ENCODE peak calls at places on chromosomes 2 and 18, in eight cellular contexts. One of them, this sample, is unnamed.

GRCh38 chr2:10514743-10515142 is 66.6 kb upstream of the ODC1 start:
- DNase-seq in fibroblast of lung: peak
- DNase-seq in A549: peak
- DNase-seq in SK-N-SH: peak
- DNase-seq in GM12865: no peak
- DNase-seq in brain microvascular endothelial cell: peak
- DNase-seq in Jurkat, Clone E6-1: no peak
- DNase-seq in CD8-positive, alpha-beta memory T cell: no peak
- DNase-seq in this sample: peak

GRCh38 chr18:68104036-68104435 is 587.5 kb upstream of the DSEL start:
- DNase-seq in fibroblast of lung: peak
- DNase-seq in A549: no peak
- DNase-seq in SK-N-SH: no peak
- DNase-seq in GM12865: no peak
- DNase-seq in brain microvascular endothelial cell: peak
- DNase-seq in Jurkat, Clone E6-1: no peak
- DNase-seq in CD8-positive, alpha-beta memory T cell: no peak
- DNase-seq in this sample: no peak

GRCh38 chr2:21820271-21820670 is 696.5 kb downstream of the TDRD15 start:
- DNase-seq in fibroblast of lung: no peak
- DNase-seq in A549: no peak
- DNase-seq in SK-N-SH: no peak
- DNase-seq in GM12865: peak
- DNase-seq in brain microvascular endothelial cell: no peak
- DNase-seq in Jurkat, Clone E6-1: no peak
- DNase-seq in CD8-positive, alpha-beta memory T cell: no peak
- DNase-seq in this sample: no peak

GRCh38 chr2:231926180-231926741 is at the start of gene NPPC:
- DNase-seq in fibroblast of lung: peak
- DNase-seq in A549: peak
- DNase-seq in SK-N-SH: peak
- DNase-seq in GM12865: peak
- DNase-seq in brain microvascular endothelial cell: peak
- DNase-seq in Jurkat, Clone E6-1: peak
- DNase-seq in CD8-positive, alpha-beta memory T cell: peak
- DNase-seq in this sample: no peak

GRCh38 chr2:151051584-151052220 is 210.0 kb downstream of the RBM43 start:
- DNase-seq in fibroblast of lung: peak
- DNase-seq in A549: peak
- DNase-seq in SK-N-SH: peak
- DNase-seq in GM12865: peak
- DNase-seq in brain microvascular endothelial cell: peak
- DNase-seq in Jurkat, Clone E6-1: peak
- DNase-seq in CD8-positive, alpha-beta memory T cell: no peak
- DNase-seq in this sample: no peak

GRCh38 chr18:269480-270090 is 1.7 kb upstream of the THOC1 start:
- DNase-seq in fibroblast of lung: no peak
- DNase-seq in A549: no peak
- DNase-seq in SK-N-SH: no peak
- DNase-seq in GM12865: no peak
- DNase-seq in brain microvascular endothelial cell: no peak
- DNase-seq in Jurkat, Clone E6-1: no peak
- DNase-seq in CD8-positive, alpha-beta memory T cell: no peak
- DNase-seq in this sample: no peak

GRCh38 chr2:75186829-75187228 is 12.5 kb downstream of the TACR1 start:
- DNase-seq in fibroblast of lung: no peak
- DNase-seq in A549: no peak
- DNase-seq in SK-N-SH: peak
- DNase-seq in GM12865: no peak
- DNase-seq in brain microvascular endothelial cell: no peak
- DNase-seq in Jurkat, Clone E6-1: no peak
- DNase-seq in CD8-positive, alpha-beta memory T cell: no peak
- DNase-seq in this sample: no peak

GRCh38 chr2:64629329-64629781 is 24.4 kb downstream of the SERTAD2 start:
- DNase-seq in fibroblast of lung: no peak
- DNase-seq in A549: no peak
- DNase-seq in SK-N-SH: no peak
- DNase-seq in GM12865: no peak
- DNase-seq in brain microvascular endothelial cell: no peak
- DNase-seq in Jurkat, Clone E6-1: no peak
- DNase-seq in CD8-positive, alpha-beta memory T cell: no peak
- DNase-seq in this sample: no peak

GRCh38 chr18:27546991-27547390 is 361.9 kb upstream of the CHST9 start:
- DNase-seq in fibroblast of lung: no peak
- DNase-seq in A549: no peak
- DNase-seq in SK-N-SH: no peak
- DNase-seq in GM12865: no peak
- DNase-seq in brain microvascular endothelial cell: no peak
- DNase-seq in Jurkat, Clone E6-1: no peak
- DNase-seq in CD8-positive, alpha-beta memory T cell: no peak
- DNase-seq in this sample: no peak

GRCh38 chr18:79910563-79910962 is 40.9 kb downstream of the SLC66A2 start:
- DNase-seq in fibroblast of lung: no peak
- DNase-seq in A549: no peak
- DNase-seq in SK-N-SH: no peak
- DNase-seq in GM12865: no peak
- DNase-seq in brain microvascular endothelial cell: no peak
- DNase-seq in Jurkat, Clone E6-1: no peak
- DNase-seq in CD8-positive, alpha-beta memory T cell: no peak
- DNase-seq in this sample: no peak

GRCh38 chr2:48356701-48357322 is 173.1 kb upstream of the STON1 start:
- DNase-seq in fibroblast of lung: peak
- DNase-seq in A549: no peak
- DNase-seq in SK-N-SH: peak
- DNase-seq in GM12865: peak
- DNase-seq in brain microvascular endothelial cell: peak
- DNase-seq in Jurkat, Clone E6-1: peak
- DNase-seq in CD8-positive, alpha-beta memory T cell: no peak
- DNase-seq in this sample: no peak

GRCh38 chr2:31337860-31338259 is 76.7 kb downstream of the XDH start:
- DNase-seq in fibroblast of lung: peak
- DNase-seq in A549: no peak
- DNase-seq in SK-N-SH: no peak
- DNase-seq in GM12865: no peak
- DNase-seq in brain microvascular endothelial cell: peak
- DNase-seq in Jurkat, Clone E6-1: no peak
- DNase-seq in CD8-positive, alpha-beta memory T cell: no peak
- DNase-seq in this sample: no peak

GRCh38 chr2:240179941-240180666 is 39.6 kb upstream of the OTOS start:
- DNase-seq in fibroblast of lung: no peak
- DNase-seq in A549: no peak
- DNase-seq in SK-N-SH: no peak
- DNase-seq in GM12865: no peak
- DNase-seq in brain microvascular endothelial cell: no peak
- DNase-seq in Jurkat, Clone E6-1: no peak
- DNase-seq in CD8-positive, alpha-beta memory T cell: no peak
- DNase-seq in this sample: peak

GRCh38 chr2:182444806-182445205 is 18.0 kb upstream of the PDE1A start:
- DNase-seq in fibroblast of lung: peak
- DNase-seq in A549: no peak
- DNase-seq in SK-N-SH: no peak
- DNase-seq in GM12865: no peak
- DNase-seq in brain microvascular endothelial cell: peak
- DNase-seq in Jurkat, Clone E6-1: no peak
- DNase-seq in CD8-positive, alpha-beta memory T cell: no peak
- DNase-seq in this sample: no peak

GRCh38 chr18:47209166-47209565 is 33.0 kb upstream of the IER3IP1 start:
- DNase-seq in fibroblast of lung: peak
- DNase-seq in A549: no peak
- DNase-seq in SK-N-SH: no peak
- DNase-seq in GM12865: no peak
- DNase-seq in brain microvascular endothelial cell: no peak
- DNase-seq in Jurkat, Clone E6-1: no peak
- DNase-seq in CD8-positive, alpha-beta memory T cell: no peak
- DNase-seq in this sample: peak

GRCh38 chr18:46169464-46169941 is 65.3 kb downstream of the HAUS1 start:
- DNase-seq in fibroblast of lung: peak
- DNase-seq in A549: peak
- DNase-seq in SK-N-SH: no peak
- DNase-seq in GM12865: peak
- DNase-seq in brain microvascular endothelial cell: peak
- DNase-seq in Jurkat, Clone E6-1: no peak
- DNase-seq in CD8-positive, alpha-beta memory T cell: no peak
- DNase-seq in this sample: no peak

GRCh38 chr2:159226059-159226461 is 60.4 kb downstream of the WDSUB1 start:
- DNase-seq in fibroblast of lung: peak
- DNase-seq in A549: peak
- DNase-seq in SK-N-SH: no peak
- DNase-seq in GM12865: peak
- DNase-seq in brain microvascular endothelial cell: peak
- DNase-seq in Jurkat, Clone E6-1: no peak
- DNase-seq in CD8-positive, alpha-beta memory T cell: peak
- DNase-seq in this sample: no peak

GRCh38 chr2:184644685-184645084 is 46.4 kb downstream of the ZNF804A start:
- DNase-seq in fibroblast of lung: peak
- DNase-seq in A549: no peak
- DNase-seq in SK-N-SH: peak
- DNase-seq in GM12865: no peak
- DNase-seq in brain microvascular endothelial cell: no peak
- DNase-seq in Jurkat, Clone E6-1: no peak
- DNase-seq in CD8-positive, alpha-beta memory T cell: no peak
- DNase-seq in this sample: no peak

GRCh38 chr18:38023871-38024270 is 458.3 kb upstream of the CELF4 start:
- DNase-seq in fibroblast of lung: no peak
- DNase-seq in A549: no peak
- DNase-seq in SK-N-SH: no peak
- DNase-seq in GM12865: no peak
- DNase-seq in brain microvascular endothelial cell: no peak
- DNase-seq in Jurkat, Clone E6-1: no peak
- DNase-seq in CD8-positive, alpha-beta memory T cell: no peak
- DNase-seq in this sample: no peak

GRCh38 chr2:236169151-236169721 is 1.1 kb upstream of the GBX2 start:
- DNase-seq in fibroblast of lung: no peak
- DNase-seq in A549: no peak
- DNase-seq in SK-N-SH: peak
- DNase-seq in GM12865: no peak
- DNase-seq in brain microvascular endothelial cell: no peak
- DNase-seq in Jurkat, Clone E6-1: no peak
- DNase-seq in CD8-positive, alpha-beta memory T cell: no peak
- DNase-seq in this sample: no peak
- H3K4me3 ChIP-seq in fibroblast of lung: no peak
- H3K4me3 ChIP-seq in A549: no peak
- H3K4me3 ChIP-seq in SK-N-SH: no peak
- H3K4me3 ChIP-seq in GM12865: no peak
- H3K4me3 ChIP-seq in brain microvascular endothelial cell: no peak
- H3K4me3 ChIP-seq in Jurkat, Clone E6-1: no peak
- H3K4me3 ChIP-seq in CD8-positive, alpha-beta memory T cell: no peak
- H3K4me3 ChIP-seq in this sample: no peak

GRCh38 chr2:28949190-28949589 is 31.9 kb upstream of the TOGARAM2 start:
- DNase-seq in fibroblast of lung: no peak
- DNase-seq in A549: no peak
- DNase-seq in SK-N-SH: no peak
- DNase-seq in GM12865: no peak
- DNase-seq in brain microvascular endothelial cell: no peak
- DNase-seq in Jurkat, Clone E6-1: no peak
- DNase-seq in CD8-positive, alpha-beta memory T cell: no peak
- DNase-seq in this sample: no peak

GRCh38 chr2:28950941-28951630 is 30.0 kb upstream of the TOGARAM2 start:
- DNase-seq in fibroblast of lung: no peak
- DNase-seq in A549: peak
- DNase-seq in SK-N-SH: no peak
- DNase-seq in GM12865: no peak
- DNase-seq in brain microvascular endothelial cell: no peak
- DNase-seq in Jurkat, Clone E6-1: no peak
- DNase-seq in CD8-positive, alpha-beta memory T cell: no peak
- DNase-seq in this sample: no peak

GRCh38 chr2:28952806-28953190 is 28.3 kb upstream of the TOGARAM2 start:
- DNase-seq in fibroblast of lung: no peak
- DNase-seq in A549: peak
- DNase-seq in SK-N-SH: peak
- DNase-seq in GM12865: no peak
- DNase-seq in brain microvascular endothelial cell: no peak
- DNase-seq in Jurkat, Clone E6-1: no peak
- DNase-seq in CD8-positive, alpha-beta memory T cell: no peak
- DNase-seq in this sample: no peak

GRCh38 chr2:28949617-28950305 is 31.3 kb upstream of the TOGARAM2 start:
- DNase-seq in fibroblast of lung: no peak
- DNase-seq in A549: peak
- DNase-seq in SK-N-SH: no peak
- DNase-seq in GM12865: peak
- DNase-seq in brain microvascular endothelial cell: no peak
- DNase-seq in Jurkat, Clone E6-1: no peak
- DNase-seq in CD8-positive, alpha-beta memory T cell: no peak
- DNase-seq in this sample: no peak

GRCh38 chr2:28951910-28952805 is 28.9 kb upstream of the TOGARAM2 start:
- DNase-seq in fibroblast of lung: no peak
- DNase-seq in A549: peak
- DNase-seq in SK-N-SH: no peak
- DNase-seq in GM12865: no peak
- DNase-seq in brain microvascular endothelial cell: peak
- DNase-seq in Jurkat, Clone E6-1: no peak
- DNase-seq in CD8-positive, alpha-beta memory T cell: no peak
- DNase-seq in this sample: peak
- H3K4me3 ChIP-seq in fibroblast of lung: no peak
- H3K4me3 ChIP-seq in A549: no peak
- H3K4me3 ChIP-seq in SK-N-SH: no peak
- H3K4me3 ChIP-seq in GM12865: no peak
- H3K4me3 ChIP-seq in brain microvascular endothelial cell: no peak
- H3K4me3 ChIP-seq in Jurkat, Clone E6-1: no peak
- H3K4me3 ChIP-seq in CD8-positive, alpha-beta memory T cell: no peak
- H3K4me3 ChIP-seq in this sample: no peak

GRCh38 chr2:176109226-176109954 is 2.3 kb downstream of the HOXD11 start:
- DNase-seq in fibroblast of lung: no peak
- DNase-seq in A549: no peak
- DNase-seq in SK-N-SH: no peak
- DNase-seq in GM12865: no peak
- DNase-seq in brain microvascular endothelial cell: no peak
- DNase-seq in Jurkat, Clone E6-1: no peak
- DNase-seq in CD8-positive, alpha-beta memory T cell: no peak
- DNase-seq in this sample: no peak
- H3K4me3 ChIP-seq in fibroblast of lung: no peak
- H3K4me3 ChIP-seq in A549: no peak
- H3K4me3 ChIP-seq in SK-N-SH: no peak
- H3K4me3 ChIP-seq in GM12865: no peak
- H3K4me3 ChIP-seq in brain microvascular endothelial cell: no peak
- H3K4me3 ChIP-seq in Jurkat, Clone E6-1: no peak
- H3K4me3 ChIP-seq in CD8-positive, alpha-beta memory T cell: no peak
- H3K4me3 ChIP-seq in this sample: no peak

GRCh38 chr2:119463990-119464389 is 32.3 kb downstream of the TMEM37 start:
- DNase-seq in fibroblast of lung: no peak
- DNase-seq in A549: no peak
- DNase-seq in SK-N-SH: no peak
- DNase-seq in GM12865: no peak
- DNase-seq in brain microvascular endothelial cell: no peak
- DNase-seq in Jurkat, Clone E6-1: no peak
- DNase-seq in CD8-positive, alpha-beta memory T cell: no peak
- DNase-seq in this sample: no peak

GRCh38 chr2:119462574-119462973 is 30.9 kb downstream of the TMEM37 start:
- DNase-seq in fibroblast of lung: no peak
- DNase-seq in A549: no peak
- DNase-seq in SK-N-SH: no peak
- DNase-seq in GM12865: no peak
- DNase-seq in brain microvascular endothelial cell: no peak
- DNase-seq in Jurkat, Clone E6-1: no peak
- DNase-seq in CD8-positive, alpha-beta memory T cell: no peak
- DNase-seq in this sample: no peak

GRCh38 chr2:119464977-119465376 is 33.3 kb downstream of the TMEM37 start:
- DNase-seq in fibroblast of lung: no peak
- DNase-seq in A549: peak
- DNase-seq in SK-N-SH: no peak
- DNase-seq in GM12865: no peak
- DNase-seq in brain microvascular endothelial cell: no peak
- DNase-seq in Jurkat, Clone E6-1: no peak
- DNase-seq in CD8-positive, alpha-beta memory T cell: no peak
- DNase-seq in this sample: no peak

GRCh38 chr2:119461811-119462210 is 30.2 kb downstream of the TMEM37 start:
- DNase-seq in fibroblast of lung: no peak
- DNase-seq in A549: no peak
- DNase-seq in SK-N-SH: no peak
- DNase-seq in GM12865: no peak
- DNase-seq in brain microvascular endothelial cell: no peak
- DNase-seq in Jurkat, Clone E6-1: no peak
- DNase-seq in CD8-positive, alpha-beta memory T cell: no peak
- DNase-seq in this sample: no peak

GRCh38 chr2:119463136-119463535 is 31.5 kb downstream of the TMEM37 start:
- DNase-seq in fibroblast of lung: peak
- DNase-seq in A549: no peak
- DNase-seq in SK-N-SH: no peak
- DNase-seq in GM12865: peak
- DNase-seq in brain microvascular endothelial cell: no peak
- DNase-seq in Jurkat, Clone E6-1: no peak
- DNase-seq in CD8-positive, alpha-beta memory T cell: no peak
- DNase-seq in this sample: no peak
- H3K4me3 ChIP-seq in fibroblast of lung: no peak
- H3K4me3 ChIP-seq in A549: no peak
- H3K4me3 ChIP-seq in SK-N-SH: no peak
- H3K4me3 ChIP-seq in GM12865: no peak
- H3K4me3 ChIP-seq in brain microvascular endothelial cell: no peak
- H3K4me3 ChIP-seq in Jurkat, Clone E6-1: no peak
- H3K4me3 ChIP-seq in CD8-positive, alpha-beta memory T cell: no peak
- H3K4me3 ChIP-seq in this sample: no peak

This sample was measured in skeletal muscle cell.